ENCODE peak calls at places on chromosomes 13 and 19, in five cellular contexts. C, V, S, D and K are unnamed samples.

GRCh38 chr13:111145071-111145470 is 30.0 kb downstream of the ARHGEF7 start:
- DNase-seq in S (no peak), D (no peak), C (no peak), V (no peak), K (no peak)

GRCh38 chr19:39407644-39408391 is 1.2 kb downstream of the ZFP36 start:
- DNase-seq in D (peak), S (peak), C (peak), V (peak), K (no peak)

GRCh38 chr19:11063434-11063833 is 25.8 kb upstream of the LDLR start:
- DNase-seq in D (no peak), C (no peak), V (no peak), S (no peak), K (no peak)

GRCh38 chr19:49790866-49791265 is 22.2 kb downstream of the FUZ start:
- DNase-seq in C (peak), S (no peak), V (peak), D (peak), K (no peak)

GRCh38 chr13:93244918-93245280 is 18.3 kb downstream of the GPC6 start:
- DNase-seq in V (no peak), D (peak), S (no peak), C (peak), K (no peak)

GRCh38 chr19:39375929-39376328 is 15.0 kb downstream of the PAF1 start:
- DNase-seq in C (no peak), S (no peak), V (no peak), D (no peak), K (no peak)

GRCh38 chr13:95392597-95392996 is 91.3 kb upstream of the ABCC4 start:
- DNase-seq in D (no peak), S (no peak), C (no peak), V (no peak), K (no peak)

GRCh38 chr13:77345150-77345780 is 18.4 kb upstream of the MYCBP2 start:
- DNase-seq in D (no peak), V (no peak), S (no peak), C (no peak), K (no peak)

GRCh38 chr13:114099918-114100445 is 32.4 kb downstream of the RASA3 start:
- DNase-seq in V (no peak), S (peak), D (peak), C (peak), K (no peak)

GRCh38 chr19:46727757-46728156 is 10.8 kb upstream of the PRKD2 start:
- DNase-seq in D (no peak), S (no peak), C (no peak), V (no peak), K (no peak)
- TF ChIP-seq CTCF in D (no peak), S (no peak), C (no peak), V (no peak), K (no peak)

GRCh38 chr13:23960566-23961156 is 63.4 kb upstream of the C1QTNF9B start:
- DNase-seq in S (no peak), C (peak), D (peak), V (peak), K (no peak)
- TF ChIP-seq CTCF in S (no peak), C (peak), D (peak), V (peak), K (peak)

GRCh38 chr13:112871742-112872141 is 97.3 kb upstream of the MCF2L start:
- DNase-seq in V (no peak), S (no peak), D (no peak), C (no peak), K (no peak)

GRCh38 chr13:112874751-112875300 is 94.2 kb upstream of the MCF2L start:
- DNase-seq in S (no peak), C (no peak), D (no peak), V (no peak), K (no peak)

GRCh38 chr13:112876305-112877000 is 92.6 kb upstream of the MCF2L start:
- DNase-seq in V (no peak), D (no peak), S (no peak), C (no peak), K (no peak)

GRCh38 chr13:112875627-112876026 is 93.4 kb upstream of the MCF2L start:
- DNase-seq in D (no peak), V (no peak), C (no peak), S (no peak), K (no peak)

DNA sequence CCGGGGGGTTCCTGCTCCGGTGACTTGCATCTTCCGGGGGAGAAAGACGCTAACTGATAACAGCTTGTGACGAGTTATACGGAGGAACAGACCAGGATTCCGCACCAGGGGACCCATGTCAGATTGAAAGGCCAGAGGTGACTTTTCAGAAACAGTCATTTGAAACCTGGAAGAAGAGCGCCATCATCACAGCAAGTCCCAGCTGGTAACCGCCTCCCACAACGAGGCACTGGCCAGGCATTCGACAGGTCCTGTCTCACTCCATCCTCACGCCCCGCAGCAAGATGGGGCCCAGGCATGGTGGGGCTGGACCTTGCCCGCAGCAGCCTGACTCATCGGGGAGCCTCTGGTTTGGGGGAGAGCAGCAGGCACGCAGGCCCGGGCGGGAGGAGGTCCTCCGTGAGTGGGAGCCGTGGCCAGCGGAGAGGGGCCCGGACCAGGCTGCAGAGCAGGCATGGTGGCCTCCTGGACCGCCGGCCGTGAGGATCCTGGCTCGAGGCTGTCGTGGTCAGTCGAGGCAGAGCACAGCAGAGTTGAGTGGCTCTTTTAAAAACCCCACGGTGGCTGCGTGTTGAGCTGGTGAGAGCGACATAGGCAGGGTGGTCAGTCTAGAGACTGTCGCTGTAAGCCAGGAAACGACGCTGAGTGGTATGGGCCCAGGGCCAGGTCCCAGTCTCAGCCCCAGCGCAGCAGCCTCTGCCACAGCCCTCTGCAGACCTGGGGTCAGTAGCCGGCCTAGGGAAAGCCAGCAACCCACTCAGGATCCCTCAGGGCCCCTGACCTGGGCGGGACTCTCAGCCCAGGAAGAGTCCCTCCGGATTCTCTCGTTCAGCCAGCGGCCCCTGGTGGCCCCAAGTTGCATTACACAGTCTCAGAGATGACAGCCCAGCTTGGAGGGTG is 94.9 kb upstream of the MCF2L start:
- DNase-seq in C (peak), V (peak), S (peak), D (peak), K (no peak)
- TF ChIP-seq CTCF in C (peak), V (peak), S (peak), D (peak), K (peak)

GRCh38 chr19:41478875-41479756 is 36.2 kb downstream of the ERICH4 start:
- DNase-seq in V (no peak), D (peak), S (no peak), C (peak), K (no peak)
- TF ChIP-seq CTCF in V (no peak), D (no peak), S (no peak), C (no peak), K (no peak)